ENCODE peak calls at places on chromosomes 13 and 19, in nine cellular contexts. E is amygdala, V is NCI-H748 treated with DMSO at 0.1 percent for 48 hours, P is T-helper 1 cell, S is putamen, G is RPMI7951, O is HEK293T, F is C1 segment of cervical spinal cord, L is mesenchymal stem cell. A is an unnamed sample.

GRCh38 chr13:114025432-114026127 is 51.7 kb upstream of the C13orf46 start:
- DNase-seq in S (no peak), P (no peak), V (no peak), L (peak; percentile 82), O (no peak), G (peak; percentile 72), E (peak; percentile 39), F (no peak), A (no peak)

GRCh38 chr13:52156724-52157251 is 2.6 kb downstream of the NEK3 start:
- DNase-seq in S (no peak), F (no peak), E (no peak), G (no peak), P (no peak), L (peak; percentile 22), V (no peak), O (no peak), A (no peak)

GRCh38 chr13:83819156-83819555 is 63.1 kb downstream of the SLITRK1 start:
- DNase-seq in P (no peak), L (no peak), E (no peak), F (no peak), V (no peak), G (peak; percentile 0), S (no peak), O (no peak), A (no peak)

GRCh38 chr19:55452381-55453325 is 8.8 kb downstream of the ISOC2 start:
- DNase-seq in L (peak; percentile 70), O (peak; percentile 88), V (peak; percentile 96), P (no peak), S (peak; percentile 97), E (peak; percentile 92), F (peak; percentile 91), G (peak; percentile 68), A (no peak)

GRCh38 chr13:27569405-27569804 is 50.9 kb downstream of the LNX2 start:
- DNase-seq in L (no peak), V (no peak), F (no peak), P (no peak), E (no peak), O (no peak), G (no peak), S (no peak), A (no peak)

GRCh38 chr13:93244918-93245280 is 18.3 kb downstream of the GPC6 start:
- DNase-seq in E (no peak), F (no peak), O (no peak), L (peak; percentile 63), S (no peak), P (no peak), V (no peak), G (no peak), A (no peak)

GRCh38 chr19:41480336-41480735 is 37.4 kb downstream of the ERICH4 start:
- DNase-seq in G (no peak), O (no peak), S (no peak), V (no peak), L (no peak), E (no peak), P (no peak), F (no peak), A (no peak)

GRCh38 chr13:113948034-113948742 is 25.7 kb downstream of the C13orf46 start:
- DNase-seq in O (no peak), G (no peak), E (no peak), V (no peak), P (no peak), S (no peak), F (no peak), L (no peak), A (no peak)

GRCh38 chr13:35716644-35717170 is 240.2 kb upstream of the MAB21L1 start:
- DNase-seq in G (no peak), F (peak; percentile 19), P (no peak), E (no peak), S (no peak), V (no peak), L (no peak), O (no peak), A (no peak)

GRCh38 chr19:10388957-10389356 is 8.6 kb upstream of the TYK2 start:
- DNase-seq in O (peak; percentile 70), L (peak; percentile 81), F (peak; percentile 49), E (peak; percentile 80), V (peak; percentile 59), G (peak; percentile 72), S (peak; percentile 78), P (peak; percentile 84), A (no peak)

GRCh38 chr19:15456871-15457700 is 7.3 kb downstream of the RASAL3 start:
- DNase-seq in S (no peak), F (no peak), G (no peak), O (no peak), L (no peak), P (no peak), V (peak; percentile 74), E (no peak), A (no peak)

GRCh38 chr13:84433024-84433423 is 550.8 kb upstream of the SLITRK1 start:
- DNase-seq in F (no peak), L (peak; percentile 39), O (no peak), G (peak; percentile 22), P (no peak), E (no peak), S (no peak), V (no peak), A (no peak)

GRCh38 chr13:43763143-43763759 is 23.5 kb downstream of the ENOX1 start:
- DNase-seq in P (no peak), F (no peak), O (no peak), L (no peak), V (no peak), E (no peak), G (no peak), S (no peak), A (no peak)

GRCh38 chr13:37194428-37194861 is 89.0 kb upstream of the CSNK1A1L start:
- DNase-seq in L (no peak), S (no peak), P (no peak), O (no peak), F (no peak), E (no peak), V (peak; percentile 16), G (peak; percentile 52), A (no peak)

GRCh38 chr13:76707360-76707759 is 178.8 kb downstream of the KCTD12 start:
- DNase-seq in F (no peak), G (no peak), O (no peak), L (peak; percentile 36), P (no peak), E (no peak), S (no peak), V (no peak), A (no peak)

GRCh38 chr13:51269039-51269438 is 46.8 kb downstream of the FAM124A start:
- DNase-seq in P (no peak), V (no peak), E (no peak), F (no peak), G (no peak), S (no peak), O (no peak), L (peak; percentile 53), A (no peak)

GRCh38 chr19:2260341-2260751 is 4.1 kb upstream of the JSRP1 start:
- DNase-seq in P (no peak), S (no peak), O (no peak), E (no peak), G (no peak), F (no peak), L (no peak), V (no peak), A (no peak)

GRCh38 chr19:44576843-44577565 is 36.4 kb upstream of the IGSF23 start:
- DNase-seq in F (no peak), V (peak; percentile 28), S (no peak), G (peak; percentile 59), O (peak; percentile 34), E (no peak), L (peak; percentile 24), P (no peak), A (peak; percentile 7)

GRCh38 chr19:48391100-48392005 is at the start of gene KDELR1:
- DNase-seq in L (peak; percentile 79), V (peak; percentile 71), E (peak; percentile 79), P (peak; percentile 72), F (peak; percentile 66), S (peak; percentile 79), G (peak; percentile 67), O (peak; percentile 92), A (no peak)

GRCh38 chr13:20128459-20128927 is 32.4 kb downstream of the GJA3 start:
- DNase-seq in S (no peak), O (no peak), P (no peak), V (no peak), E (no peak), L (no peak), F (no peak), G (no peak), A (no peak)

A was measured in NCI-H1436 treated with DMSO at 0.1 percent for 48 hours.